ENCODE peak calls at places on chromosomes 12 and 14, in seven cellular contexts. One of them, this sample, is unnamed.

GRCh38 chr12:41140117-41140516 is 48.0 kb upstream of the PDZRN4 start:
- DNase-seq in cardiac muscle cell: no peak
- DNase-seq in right lobe of liver: no peak
- DNase-seq in uterus: no peak
- DNase-seq in stomach: no peak
- DNase-seq in astrocyte: no peak
- DNase-seq in CD8-positive, alpha-beta T cell: no peak
- DNase-seq in this sample: no peak

GRCh38 chr12:87845995-87846483 is 183.2 kb downstream of the C12orf50 start:
- DNase-seq in right lobe of liver: no peak
- DNase-seq in astrocyte: no peak
- DNase-seq in stomach: no peak
- DNase-seq in cardiac muscle cell: no peak
- DNase-seq in CD8-positive, alpha-beta T cell: no peak
- DNase-seq in uterus: no peak
- DNase-seq in this sample: no peak

GRCh38 chr12:32062841-32063240 is 43.8 kb upstream of the BICD1 start:
- DNase-seq in right lobe of liver: no peak
- DNase-seq in CD8-positive, alpha-beta T cell: no peak
- DNase-seq in uterus: no peak
- DNase-seq in astrocyte: no peak
- DNase-seq in cardiac muscle cell: no peak
- DNase-seq in stomach: no peak
- DNase-seq in this sample: no peak

GRCh38 chr14:101087614-101088394 is 184.3 kb upstream of the RTL1 start:
- DNase-seq in right lobe of liver: no peak
- DNase-seq in cardiac muscle cell: peak; percentile 44
- DNase-seq in stomach: peak; percentile 7
- DNase-seq in astrocyte: peak; percentile 40
- DNase-seq in uterus: no peak
- DNase-seq in CD8-positive, alpha-beta T cell: no peak
- DNase-seq in this sample: no peak

GRCh38 chr12:114729731-114730130 is 45.8 kb upstream of the TBX3 start:
- DNase-seq in right lobe of liver: no peak
- DNase-seq in uterus: no peak
- DNase-seq in cardiac muscle cell: no peak
- DNase-seq in stomach: no peak
- DNase-seq in CD8-positive, alpha-beta T cell: no peak
- DNase-seq in astrocyte: peak; percentile 59
- DNase-seq in this sample: no peak

GRCh38 chr12:102095677-102096263 is 24.1 kb downstream of the NUP37 start:
- DNase-seq in uterus: no peak
- DNase-seq in CD8-positive, alpha-beta T cell: no peak
- DNase-seq in right lobe of liver: no peak
- DNase-seq in cardiac muscle cell: peak; percentile 66
- DNase-seq in stomach: no peak
- DNase-seq in astrocyte: peak; percentile 8
- DNase-seq in this sample: no peak

GRCh38 chr12:15754233-15754632 is 35.0 kb downstream of the EPS8 start:
- DNase-seq in cardiac muscle cell: no peak
- DNase-seq in stomach: no peak
- DNase-seq in uterus: peak; percentile 51
- DNase-seq in astrocyte: peak; percentile 57
- DNase-seq in right lobe of liver: no peak
- DNase-seq in CD8-positive, alpha-beta T cell: no peak
- DNase-seq in this sample: no peak

GRCh38 chr12:95083938-95084337 is 10.5 kb upstream of the NR2C1 start:
- DNase-seq in uterus: peak; percentile 58
- DNase-seq in cardiac muscle cell: peak; percentile 93
- DNase-seq in CD8-positive, alpha-beta T cell: no peak
- DNase-seq in right lobe of liver: no peak
- DNase-seq in stomach: no peak
- DNase-seq in astrocyte: peak; percentile 75
- DNase-seq in this sample: peak; percentile 66

GRCh38 chr12:111078731-111079130 is 158.4 kb upstream of the MYL2 start:
- DNase-seq in right lobe of liver: no peak
- DNase-seq in uterus: no peak
- DNase-seq in CD8-positive, alpha-beta T cell: no peak
- DNase-seq in cardiac muscle cell: no peak
- DNase-seq in astrocyte: no peak
- DNase-seq in stomach: no peak
- DNase-seq in this sample: no peak

GRCh38 chr14:95291859-95292542 is 27.7 kb downstream of the CLMN start:
- DNase-seq in CD8-positive, alpha-beta T cell: no peak
- DNase-seq in uterus: peak; percentile 61
- DNase-seq in stomach: peak; percentile 63
- DNase-seq in astrocyte: peak; percentile 20
- DNase-seq in right lobe of liver: peak; percentile 62
- DNase-seq in cardiac muscle cell: peak; percentile 53
- DNase-seq in this sample: no peak

GRCh38 chr12:1744932-1745331 is 54.1 kb downstream of the ADIPOR2 start:
- DNase-seq in astrocyte: peak; percentile 47
- DNase-seq in right lobe of liver: no peak
- DNase-seq in CD8-positive, alpha-beta T cell: no peak
- DNase-seq in uterus: no peak
- DNase-seq in cardiac muscle cell: no peak
- DNase-seq in stomach: no peak
- DNase-seq in this sample: no peak

GRCh38 chr14:96224480-96225096 is 19.9 kb downstream of the BDKRB2 start:
- DNase-seq in stomach: no peak
- DNase-seq in cardiac muscle cell: no peak
- DNase-seq in astrocyte: no peak
- DNase-seq in CD8-positive, alpha-beta T cell: no peak
- DNase-seq in right lobe of liver: no peak
- DNase-seq in uterus: no peak
- DNase-seq in this sample: no peak

GRCh38 chr12:112418248-112418595 is 525 bp upstream of the PTPN11 start:
- DNase-seq in uterus: peak; percentile 18
- DNase-seq in cardiac muscle cell: no peak
- DNase-seq in astrocyte: no peak
- DNase-seq in right lobe of liver: no peak
- DNase-seq in CD8-positive, alpha-beta T cell: no peak
- DNase-seq in stomach: no peak
- DNase-seq in this sample: no peak

GRCh38 chr14:28751467-28752058 is 15.0 kb upstream of the FOXG1 start:
- DNase-seq in right lobe of liver: no peak
- DNase-seq in cardiac muscle cell: peak; percentile 75
- DNase-seq in uterus: no peak
- DNase-seq in CD8-positive, alpha-beta T cell: no peak
- DNase-seq in stomach: peak; percentile 39
- DNase-seq in astrocyte: peak; percentile 39
- DNase-seq in this sample: no peak

GRCh38 chr12:34398366-34398705 is 376.0 kb downstream of the ALG10 start:
- DNase-seq in astrocyte: no peak
- DNase-seq in CD8-positive, alpha-beta T cell: peak; percentile 0
- DNase-seq in cardiac muscle cell: no peak
- DNase-seq in uterus: peak; percentile 5
- DNase-seq in stomach: peak; percentile 16
- DNase-seq in right lobe of liver: peak; percentile 8
- DNase-seq in this sample: no peak

GRCh38 chr12:79618848-79619404 is 71.8 kb downstream of the PAWR start:
- DNase-seq in stomach: no peak
- DNase-seq in right lobe of liver: no peak
- DNase-seq in cardiac muscle cell: peak; percentile 43
- DNase-seq in astrocyte: peak; percentile 68
- DNase-seq in CD8-positive, alpha-beta T cell: no peak
- DNase-seq in uterus: no peak
- DNase-seq in this sample: no peak

GRCh38 chr12:20450591-20450990 is 82.3 kb downstream of the PDE3A start:
- DNase-seq in right lobe of liver: no peak
- DNase-seq in stomach: no peak
- DNase-seq in uterus: no peak
- DNase-seq in cardiac muscle cell: no peak
- DNase-seq in CD8-positive, alpha-beta T cell: no peak
- DNase-seq in astrocyte: peak; percentile 39
- DNase-seq in this sample: no peak

GRCh38 chr14:32263939-32264567 is 61.0 kb upstream of the RNU6-8 start:
- DNase-seq in stomach: no peak
- DNase-seq in cardiac muscle cell: no peak
- DNase-seq in CD8-positive, alpha-beta T cell: no peak
- DNase-seq in astrocyte: no peak
- DNase-seq in uterus: no peak
- DNase-seq in right lobe of liver: no peak
- DNase-seq in this sample: no peak

GRCh38 chr12:22271036-22271435 is 63.5 kb downstream of the ST8SIA1 start:
- DNase-seq in CD8-positive, alpha-beta T cell: no peak
- DNase-seq in stomach: no peak
- DNase-seq in uterus: no peak
- DNase-seq in cardiac muscle cell: peak; percentile 88
- DNase-seq in astrocyte: peak; percentile 94
- DNase-seq in right lobe of liver: no peak
- DNase-seq in this sample: peak; percentile 64

GRCh38 chr12:9787340-9787737 is 26.6 kb upstream of the CD69 start:
- DNase-seq in astrocyte: peak; percentile 61
- DNase-seq in right lobe of liver: no peak
- DNase-seq in stomach: no peak
- DNase-seq in uterus: no peak
- DNase-seq in CD8-positive, alpha-beta T cell: no peak
- DNase-seq in cardiac muscle cell: peak; percentile 34
- DNase-seq in this sample: no peak
- H3K27me3 ChIP-seq in astrocyte: no peaks in the 10 kb centered on the region
- H3K27me3 ChIP-seq in right lobe of liver: no peaks in the 10 kb centered on the region
- H3K27me3 ChIP-seq in stomach: no peaks in the 10 kb centered on the region
- H3K27me3 ChIP-seq in uterus: no peaks in the 10 kb centered on the region
- H3K27me3 ChIP-seq in CD8-positive, alpha-beta T cell: no peaks in the 10 kb centered on the region
- H3K27me3 ChIP-seq in cardiac muscle cell: no peaks in the 10 kb centered on the region
- H3K27me3 ChIP-seq in this sample: no peaks in the 10 kb centered on the region

GRCh38 chr14:104371917-104372316 is 207.6 kb upstream of the C14orf180 start:
- DNase-seq in astrocyte: no peak
- DNase-seq in uterus: no peak
- DNase-seq in right lobe of liver: no peak
- DNase-seq in stomach: no peak
- DNase-seq in cardiac muscle cell: no peak
- DNase-seq in CD8-positive, alpha-beta T cell: no peak
- DNase-seq in this sample: no peak

GRCh38 chr14:104369208-104369607 is 210.4 kb upstream of the C14orf180 start:
- DNase-seq in cardiac muscle cell: no peak
- DNase-seq in stomach: no peak
- DNase-seq in astrocyte: no peak
- DNase-seq in CD8-positive, alpha-beta T cell: no peak
- DNase-seq in right lobe of liver: no peak
- DNase-seq in uterus: no peak
- DNase-seq in this sample: no peak

GRCh38 chr14:104368751-104369100 is 210.8 kb upstream of the C14orf180 start:
- DNase-seq in stomach: no peak
- DNase-seq in cardiac muscle cell: no peak
- DNase-seq in CD8-positive, alpha-beta T cell: no peak
- DNase-seq in astrocyte: no peak
- DNase-seq in uterus: no peak
- DNase-seq in right lobe of liver: no peak
- DNase-seq in this sample: no peak

GRCh38 chr14:104371031-104371430 is 208.5 kb upstream of the C14orf180 start:
- DNase-seq in right lobe of liver: no peak
- DNase-seq in CD8-positive, alpha-beta T cell: no peak
- DNase-seq in cardiac muscle cell: no peak
- DNase-seq in uterus: no peak
- DNase-seq in stomach: no peak
- DNase-seq in astrocyte: no peak
- DNase-seq in this sample: no peak

DNA sequence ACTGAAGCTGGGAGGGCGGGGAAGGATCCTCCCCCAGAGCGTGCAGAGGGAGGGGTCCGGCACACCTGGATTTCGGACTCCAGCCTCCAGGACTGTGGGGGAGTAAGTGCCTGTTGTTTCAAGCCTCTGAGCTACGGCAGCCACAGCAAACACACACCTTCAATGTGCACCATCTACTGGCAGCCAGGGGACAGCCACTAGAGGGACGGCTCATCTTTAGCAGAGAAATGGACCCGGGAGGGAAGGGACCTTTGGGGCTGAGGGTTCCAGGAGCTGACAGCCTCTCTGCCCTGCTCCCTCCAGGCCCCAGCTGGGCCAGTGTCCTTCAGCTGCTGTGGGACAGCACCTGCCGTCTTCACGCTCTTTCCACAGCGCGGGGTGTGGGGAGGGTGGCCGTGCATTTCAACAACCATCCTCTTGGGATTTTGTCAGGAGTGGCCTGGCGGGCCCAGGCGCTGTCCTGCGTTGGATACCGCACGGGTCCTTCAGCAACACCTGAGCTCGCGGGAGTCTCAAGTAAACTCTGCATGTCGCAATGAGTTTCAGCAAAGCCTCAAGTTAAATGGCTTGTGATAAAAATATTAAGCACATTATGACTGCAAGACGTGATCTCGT is 209.2 kb upstream of the C14orf180 start:
- DNase-seq in CD8-positive, alpha-beta T cell: no peak
- DNase-seq in astrocyte: no peak
- DNase-seq in cardiac muscle cell: no peak
- DNase-seq in right lobe of liver: peak; percentile 37
- DNase-seq in stomach: peak; percentile 39
- DNase-seq in uterus: no peak
- DNase-seq in this sample: no peak
- TF ChIP-seq CTCF in CD8-positive, alpha-beta T cell: no peak
- TF ChIP-seq CTCF in astrocyte: no peak
- TF ChIP-seq CTCF in cardiac muscle cell: no peak
- TF ChIP-seq CTCF in right lobe of liver: peak; percentile 21
- TF ChIP-seq CTCF in stomach: peak; percentile 17
- TF ChIP-seq CTCF in uterus: peak; percentile 10
- TF ChIP-seq CTCF in this sample: no peak

GRCh38 chr14:26896447-26896846 is 298.6 kb upstream of the NOVA1 start:
- DNase-seq in stomach: no peak
- DNase-seq in right lobe of liver: no peak
- DNase-seq in CD8-positive, alpha-beta T cell: no peak
- DNase-seq in astrocyte: peak; percentile 58
- DNase-seq in cardiac muscle cell: peak; percentile 92
- DNase-seq in uterus: no peak
- DNase-seq in this sample: no peak
- H3K9me3 ChIP-seq in stomach: no peaks in the 10 kb centered on the region
- H3K9me3 ChIP-seq in right lobe of liver: no peaks in the 10 kb centered on the region
- H3K9me3 ChIP-seq in CD8-positive, alpha-beta T cell: no peaks in the 10 kb centered on the region
- H3K9me3 ChIP-seq in astrocyte: no peaks in the 10 kb centered on the region
- H3K9me3 ChIP-seq in cardiac muscle cell: no peaks in the 10 kb centered on the region
- H3K9me3 ChIP-seq in uterus: no peaks in the 10 kb centered on the region
- H3K9me3 ChIP-seq in this sample: no peaks in the 10 kb centered on the region

GRCh38 chr12:54002915-54003339 is 3.0 kb downstream of the HOXC9 start:
- DNase-seq in astrocyte: no peak
- DNase-seq in uterus: no peak
- DNase-seq in stomach: no peak
- DNase-seq in CD8-positive, alpha-beta T cell: no peak
- DNase-seq in right lobe of liver: no peak
- DNase-seq in cardiac muscle cell: no peak
- DNase-seq in this sample: no peak

GRCh38 chr12:54003625-54004024 is 3.7 kb downstream of the HOXC9 start:
- DNase-seq in right lobe of liver: no peak
- DNase-seq in cardiac muscle cell: no peak
- DNase-seq in uterus: no peak
- DNase-seq in astrocyte: no peak
- DNase-seq in stomach: no peak
- DNase-seq in CD8-positive, alpha-beta T cell: no peak
- DNase-seq in this sample: no peak

GRCh38 chr12:54000774-54001114 is 783 bp downstream of the HOXC9 start:
- DNase-seq in stomach: no peak
- DNase-seq in cardiac muscle cell: no peak
- DNase-seq in CD8-positive, alpha-beta T cell: no peak
- DNase-seq in uterus: no peak
- DNase-seq in right lobe of liver: no peak
- DNase-seq in astrocyte: no peak
- DNase-seq in this sample: no peak

GRCh38 chr12:54001283-54002187 is 1.6 kb downstream of the HOXC9 start:
- DNase-seq in right lobe of liver: no peak
- DNase-seq in cardiac muscle cell: no peak
- DNase-seq in stomach: no peak
- DNase-seq in CD8-positive, alpha-beta T cell: no peak
- DNase-seq in uterus: no peak
- DNase-seq in astrocyte: no peak
- DNase-seq in this sample: no peak

GRCh38 chr12:54002278-54002914 is 2.4 kb downstream of the HOXC9 start:
- DNase-seq in uterus: no peak
- DNase-seq in stomach: no peak
- DNase-seq in cardiac muscle cell: no peak
- DNase-seq in right lobe of liver: no peak
- DNase-seq in CD8-positive, alpha-beta T cell: no peak
- DNase-seq in astrocyte: no peak
- DNase-seq in this sample: no peak
- H3K27me3 ChIP-seq in uterus: peaks cover 28% of the 10 kb centered on the region
- H3K27me3 ChIP-seq in stomach: peaks cover 100% of the 10 kb centered on the region
- H3K27me3 ChIP-seq in cardiac muscle cell: peaks cover 100% of the 10 kb centered on the region
- H3K27me3 ChIP-seq in right lobe of liver: peaks cover 5% of the 10 kb centered on the region
- H3K27me3 ChIP-seq in CD8-positive, alpha-beta T cell: peaks cover 86% of the 10 kb centered on the region
- H3K27me3 ChIP-seq in astrocyte: peaks cover 94% of the 10 kb centered on the region
- H3K27me3 ChIP-seq in this sample: peaks cover 97% of the 10 kb centered on the region